ENCODE peak calls at places on chromosomes 4 and X, in six cellular contexts. G is ACHN, A is M059J, I is hippocampal formation, P is iris pigment epithelial cell, H is NCI-H774. B is an unnamed sample.

GRCh38 chr4:38354872-38355271 is 309.1 kb upstream of the KLF3 start:
- DNase-seq in I (no peak), H (no peak), P (no peak), G (no peak), A (no peak), B (no peak)

GRCh38 chr4:172035573-172035972 is 222.4 kb downstream of the GALNTL6 start:
- DNase-seq in G (no peak), H (no peak), A (no peak), I (no peak), P (no peak), B (no peak)

GRCh38 chr4:95165926-95166524 is 382.7 kb downstream of the UNC5C start:
- DNase-seq in P (peak), H (peak), A (peak), G (peak), I (no peak), B (peak)

GRCh38 chrX:17475820-17476219 is 100.8 kb downstream of the NHS start:
- DNase-seq in H (no peak), I (no peak), P (no peak), A (peak), G (no peak), B (peak)

GRCh38 chr4:141807073-141807472 is 170.7 kb downstream of the IL15 start:
- DNase-seq in H (no peak), A (peak), G (no peak), I (no peak), P (peak), B (no peak)

GRCh38 chr4:59629348-59629747 is 1570.8 kb upstream of the ADGRL3 start:
- DNase-seq in P (no peak), H (no peak), A (no peak), I (no peak), G (no peak), B (no peak)

GRCh38 chr4:160375746-160376452 is 1273.0 kb downstream of the RAPGEF2 start:
- DNase-seq in G (no peak), H (no peak), I (no peak), A (peak), P (no peak), B (peak)

GRCh38 chr4:117574085-117574484 is 460.2 kb upstream of the NDST3 start:
- DNase-seq in A (no peak), H (no peak), P (no peak), G (no peak), I (no peak), B (no peak)

GRCh38 chr4:140996757-140997156 is 136.5 kb downstream of the RNF150 start:
- DNase-seq in P (peak), I (no peak), G (peak), A (peak), H (no peak), B (peak)

GRCh38 chr4:113101669-113102068 is 52.2 kb downstream of the ANK2 start:
- DNase-seq in I (no peak), G (peak), H (no peak), P (peak), A (no peak), B (no peak)

GRCh38 chr4:153153339-153153851 is 50.8 kb upstream of the TRIM2 start:
- DNase-seq in A (peak), G (peak), H (peak), I (peak), P (peak), B (peak)

GRCh38 chr4:56276547-56276946 is 110.7 kb downstream of the AASDH start:
- DNase-seq in A (no peak), I (no peak), G (no peak), P (peak), H (no peak), B (no peak)

GRCh38 chrX:71143508-71143907 is 1.1 kb upstream of the NLGN3 start:
- DNase-seq in G (no peak), H (no peak), P (peak), A (peak), I (peak), B (no peak)

GRCh38 chr4:80154547-80154933 is 42.8 kb upstream of the PRDM8 start:
- DNase-seq in A (no peak), H (no peak), P (peak), G (no peak), I (no peak), B (no peak)

GRCh38 chrX:56232221-56233082 is at the start of gene KLF8:
- DNase-seq in H (no peak), A (no peak), P (no peak), I (no peak), G (peak), B (peak)

GRCh38 chr4:133921280-133922195 is 280.1 kb downstream of the PABPC4L start:
- DNase-seq in A (peak), P (peak), I (no peak), H (no peak), G (peak), B (peak)